ENCODE peak calls at places on chromosomes 4 and X, in seven cellular contexts. X, O, C, R, V, D and J are unnamed samples.

GRCh38 chrX:139290310-139290709 is 240.2 kb upstream of the F9 start:
- DNase-seq in X (no peak), O (no peak), C (no peak), R (peak), V (no peak), D (no peak), J (no peak)

GRCh38 chr4:174314770-174315169 is 31.1 kb downstream of the CEP44 start:
- DNase-seq in X (peak), O (no peak), C (no peak), R (peak), V (peak), D (peak), J (no peak)

GRCh38 chr4:113436360-113436759 is 325.2 kb downstream of the CAMK2D start:
- DNase-seq in X (peak), O (no peak), C (no peak), R (peak), V (peak), D (no peak), J (no peak)

GRCh38 chr4:15925830-15926229 is 12.7 kb downstream of the FGFBP1 start:
- DNase-seq in X (no peak), O (no peak), C (no peak), R (no peak), V (no peak), D (no peak), J (no peak)

GRCh38 chr4:8765631-8766590 is 105.7 kb downstream of the HMX1 start:
- DNase-seq in X (no peak), O (no peak), C (no peak), R (no peak), V (no peak), D (peak), J (no peak)

GRCh38 chr4:16169491-16169890 is 56.8 kb downstream of the TAPT1 start:
- DNase-seq in X (no peak), O (no peak), C (no peak), R (no peak), V (no peak), D (no peak), J (no peak)

GRCh38 chrX:50618788-50619558 is 148.3 kb upstream of the DGKK start:
- DNase-seq in X (no peak), O (no peak), C (no peak), R (peak), V (no peak), D (no peak), J (no peak)

GRCh38 chrX:154010330-154011087 is 9.2 kb downstream of the IRAK1 start:
- DNase-seq in X (no peak), O (no peak), C (no peak), R (no peak), V (no peak), D (no peak), J (no peak)

GRCh38 chr4:94165256-94165655 is 42.4 kb upstream of the SMARCAD1 start:
- DNase-seq in X (no peak), O (no peak), C (no peak), R (no peak), V (no peak), D (peak), J (no peak)

GRCh38 chrX:70455366-70456202 is 10.9 kb downstream of the DLG3 start:
- DNase-seq in X (no peak), O (no peak), C (no peak), R (no peak), V (no peak), D (peak), J (no peak)

GRCh38 chrX:30913556-30913955 is 24.5 kb upstream of the TAB3 start:
- DNase-seq in X (no peak), O (no peak), C (no peak), R (no peak), V (no peak), D (no peak), J (no peak)

GRCh38 chr4:7074423-7074822 is 6.6 kb upstream of the GRPEL1 start:
- DNase-seq in X (no peak), O (no peak), C (no peak), R (peak), V (no peak), D (no peak), J (no peak)

GRCh38 chr4:7649741-7650531 is 215.2 kb upstream of the PSAPL1 start:
- DNase-seq in X (peak), O (no peak), C (peak), R (peak), V (peak), D (no peak), J (peak)

GRCh38 chr4:167469436-167469835 is 235.1 kb upstream of the SPOCK3 start:
- DNase-seq in X (no peak), O (no peak), C (no peak), R (no peak), V (no peak), D (no peak), J (no peak)

GRCh38 chr4:48047421-48047844 is 30.9 kb downstream of the NIPAL1 start:
- DNase-seq in X (no peak), O (no peak), C (no peak), R (no peak), V (no peak), D (no peak), J (peak)

GRCh38 chr4:156829194-156829593 is 142.4 kb downstream of the PDGFC start:
- DNase-seq in X (no peak), O (no peak), C (no peak), R (peak), V (peak), D (no peak), J (no peak)

GRCh38 chr4:186240848-186241491 is 13.7 kb downstream of the KLKB1 start:
- DNase-seq in X (no peak), O (no peak), C (no peak), R (no peak), V (no peak), D (no peak), J (no peak)

GRCh38 chr4:80182237-80182866 is 15.0 kb upstream of the PRDM8 start:
- DNase-seq in X (no peak), O (no peak), C (no peak), R (no peak), V (no peak), D (no peak), J (no peak)

GRCh38 chrX:151183912-151184565 is 7.7 kb downstream of the GPR50 start:
- DNase-seq in X (no peak), O (no peak), C (no peak), R (no peak), V (no peak), D (peak), J (no peak)

GRCh38 chr4:40403079-40403478 is 67.9 kb downstream of the CHRNA9 start:
- DNase-seq in X (no peak), O (no peak), C (no peak), R (no peak), V (no peak), D (no peak), J (no peak)

GRCh38 chr4:42420120-42420519 is 22.8 kb downstream of the SHISA3 start:
- DNase-seq in X (peak), O (no peak), C (no peak), R (no peak), V (peak), D (no peak), J (no peak)

GRCh38 chr4:143514432-143514831 is 930 bp downstream of the SMARCA5 start:
- DNase-seq in X (peak), O (no peak), C (no peak), R (peak), V (peak), D (peak), J (no peak)

GRCh38 chr4:26836539-26836938 is 24.1 kb upstream of the STIM2 start:
- DNase-seq in X (no peak), O (no peak), C (no peak), R (no peak), V (no peak), D (peak), J (no peak)

GRCh38 chrX:22314211-22314610 is 41.5 kb downstream of the CBLL2 start:
- DNase-seq in X (no peak), O (no peak), C (no peak), R (peak), V (no peak), D (no peak), J (no peak)

GRCh38 chr4:185421366-185422124 is 4.2 kb downstream of the UFSP2 start:
- DNase-seq in X (peak), O (no peak), C (peak), R (no peak), V (peak), D (no peak), J (no peak)

GRCh38 chrX:38275615-38276014 is 51.7 kb downstream of the RPGR start:
- DNase-seq in X (peak), O (no peak), C (peak), R (peak), V (peak), D (no peak), J (no peak)

GRCh38 chr4:39357002-39357401 is 9.2 kb downstream of the RFC1 start:
- DNase-seq in X (no peak), O (no peak), C (no peak), R (no peak), V (no peak), D (no peak), J (no peak)

GRCh38 chr4:53653484-53654053 is 62.3 kb upstream of the LNX1 start:
- DNase-seq in X (peak), O (no peak), C (no peak), R (peak), V (peak), D (no peak), J (no peak)

GRCh38 chr4:148445903-148446261 is 3.7 kb upstream of the NR3C2 start:
- DNase-seq in X (no peak), O (no peak), C (no peak), R (no peak), V (no peak), D (peak), J (no peak)

GRCh38 chr4:68175562-68176155 is 46.0 kb upstream of the TMPRSS11F start:
- DNase-seq in X (peak), O (no peak), C (peak), R (peak), V (peak), D (peak), J (no peak)

DNA sequence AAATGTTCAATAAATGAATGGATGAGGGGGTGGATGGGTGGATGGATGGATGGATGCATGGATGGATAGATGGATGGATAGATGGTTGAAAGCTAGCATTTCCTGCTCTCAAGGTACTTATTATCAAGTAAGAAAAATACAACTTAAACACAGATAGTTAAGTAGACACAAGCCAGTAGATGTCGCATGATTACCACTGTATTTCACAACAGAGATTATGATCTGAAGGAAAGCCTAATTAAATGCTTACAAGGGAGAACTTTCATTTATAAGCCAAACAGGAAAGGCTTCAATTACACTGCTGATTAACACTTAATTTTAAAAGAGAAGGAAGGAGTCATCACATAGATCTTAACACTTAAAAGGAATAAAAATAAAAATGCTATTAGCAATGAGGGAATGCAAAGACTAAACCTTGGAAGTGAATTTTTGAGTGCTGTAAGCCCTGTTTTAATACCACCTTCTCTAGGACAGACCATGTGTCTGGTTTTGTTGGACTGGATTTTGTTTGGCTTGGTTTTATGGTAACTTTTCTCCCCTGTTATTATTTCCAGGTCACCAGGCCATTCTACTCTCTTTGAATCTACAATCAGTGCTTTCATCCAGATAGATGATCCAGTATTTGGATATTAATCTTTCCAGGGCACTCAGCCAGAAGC is 75.4 kb upstream of the SLC39A8 start:
- DNase-seq in X (no peak), O (no peak), C (no peak), R (peak), V (peak), D (no peak), J (no peak)
- TF ChIP-seq CTCF in X (no peak), O (no peak), C (peak), R (peak), V (peak), D (no peak), J (no peak)

DNA sequence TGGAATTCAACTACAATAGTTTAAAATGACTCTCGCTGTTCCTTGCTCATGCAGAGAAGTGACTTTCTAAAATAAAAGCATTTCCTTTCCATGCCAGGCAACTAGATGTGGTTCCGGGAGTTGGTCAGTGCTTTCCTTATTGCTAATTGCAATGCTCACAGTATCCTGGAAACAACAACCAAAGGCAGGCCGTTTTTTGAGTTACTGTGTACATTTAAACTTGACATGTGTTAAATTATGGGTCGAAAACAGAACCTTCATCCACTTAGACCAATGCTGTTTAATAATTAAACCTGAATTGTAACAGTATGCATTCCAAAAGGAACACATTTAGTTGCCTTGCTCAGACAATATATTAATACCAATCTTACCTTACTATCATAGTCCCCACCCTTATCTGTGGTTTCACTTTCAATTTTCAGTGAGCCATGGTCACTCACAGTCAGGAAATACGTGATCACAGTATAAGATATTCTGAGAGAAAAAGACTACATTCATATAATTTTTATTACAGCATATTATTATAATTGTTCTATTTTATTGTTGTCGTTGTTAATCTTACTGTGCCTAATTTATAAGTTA is 102.6 kb downstream of the HS6ST2 start:
- DNase-seq in X (no peak), O (no peak), C (no peak), R (no peak), V (no peak), D (no peak), J (no peak)
- TF ChIP-seq CTCF in X (no peak), O (no peak), C (no peak), R (no peak), V (no peak), D (no peak), J (no peak)

GRCh38 chrX:23904096-23904495 is 3.6 kb downstream of the APOO start:
- DNase-seq in X (peak), O (no peak), C (no peak), R (peak), V (peak), D (peak), J (no peak)

GRCh38 chrX:23908219-23909003 is 605 bp downstream of the CXorf58 start:
- DNase-seq in X (no peak), O (no peak), C (no peak), R (no peak), V (no peak), D (peak), J (no peak)

GRCh38 chrX:23911436-23911835 is 3.6 kb downstream of the CXorf58 start:
- DNase-seq in X (no peak), O (no peak), C (no peak), R (no peak), V (no peak), D (no peak), J (no peak)

GRCh38 chrX:23907106-23907495 is 637 bp downstream of the APOO start:
- DNase-seq in X (no peak), O (no peak), C (no peak), R (no peak), V (no peak), D (no peak), J (no peak)

DNA sequence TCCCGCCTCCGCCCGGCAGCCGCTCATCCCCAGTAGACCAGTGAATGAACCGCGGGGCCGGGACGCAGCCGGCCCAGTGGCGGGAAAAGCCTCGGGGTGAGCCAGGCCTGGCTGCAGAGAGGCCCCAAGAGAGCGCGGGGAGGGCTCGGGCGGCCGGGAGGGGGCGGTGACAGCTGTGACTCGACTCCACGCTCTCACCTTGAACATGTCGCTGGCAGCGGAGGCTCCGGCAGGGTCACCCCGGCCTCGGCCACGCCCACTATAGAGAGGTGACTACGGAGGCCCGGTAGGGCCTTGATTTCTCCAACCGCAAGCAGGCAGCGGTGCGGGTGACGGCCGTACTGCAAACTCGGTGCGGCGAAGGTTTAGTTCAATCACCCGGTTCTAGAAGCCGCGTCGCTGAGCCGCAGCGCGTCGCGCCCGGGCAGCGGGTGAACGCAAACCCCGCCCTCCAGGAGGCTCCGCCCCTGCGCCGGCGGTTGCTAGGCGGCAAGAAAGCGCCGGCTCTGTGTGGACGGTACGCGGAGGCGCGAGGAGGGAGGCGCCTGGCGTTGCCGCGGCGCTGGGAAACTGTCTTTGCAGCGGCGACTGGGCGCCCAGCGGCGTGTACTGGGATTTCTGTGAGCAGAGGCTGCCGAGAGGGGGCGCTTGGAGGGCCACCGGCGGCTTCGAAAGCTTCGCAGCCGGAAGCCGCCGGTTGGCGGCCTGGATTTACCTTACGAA is at the start of the genes APOO and CXorf58:
- DNase-seq in X (peak), O (peak), C (no peak), R (peak), V (peak), D (peak), J (peak)
- TF ChIP-seq CTCF in X (peak), O (peak), C (peak), R (peak), V (peak), D (peak), J (peak)

GRCh38 chrX:148991502-148991901 is 491.1 kb downstream of the AFF2 start:
- DNase-seq in X (no peak), O (no peak), C (no peak), R (no peak), V (no peak), D (no peak), J (no peak)

DNA sequence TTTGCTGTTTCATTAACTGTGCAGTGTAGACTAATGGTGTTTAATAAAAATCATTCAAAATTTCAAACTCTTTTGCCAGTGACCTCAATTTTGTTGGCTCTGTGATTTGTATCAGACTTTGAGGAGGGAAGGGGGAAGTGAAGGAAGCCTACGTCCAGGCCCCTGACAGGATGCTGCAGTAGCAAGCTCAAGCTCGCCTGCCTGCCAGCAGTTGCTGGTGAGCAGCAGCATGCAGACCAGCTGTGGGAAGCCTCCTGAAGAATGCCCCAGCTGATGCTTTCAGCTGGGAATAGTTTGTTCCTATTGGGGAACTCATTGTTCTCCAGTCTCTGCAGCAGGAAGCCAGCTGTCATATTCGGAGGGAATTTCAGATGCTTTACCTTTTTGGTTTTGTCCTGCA is 495.2 kb downstream of the AFF2 start:
- DNase-seq in X (no peak), O (no peak), C (no peak), R (no peak), V (no peak), D (no peak), J (no peak)
- TF ChIP-seq CTCF in X (no peak), O (no peak), C (no peak), R (no peak), V (no peak), D (no peak), J (no peak)

DNA sequence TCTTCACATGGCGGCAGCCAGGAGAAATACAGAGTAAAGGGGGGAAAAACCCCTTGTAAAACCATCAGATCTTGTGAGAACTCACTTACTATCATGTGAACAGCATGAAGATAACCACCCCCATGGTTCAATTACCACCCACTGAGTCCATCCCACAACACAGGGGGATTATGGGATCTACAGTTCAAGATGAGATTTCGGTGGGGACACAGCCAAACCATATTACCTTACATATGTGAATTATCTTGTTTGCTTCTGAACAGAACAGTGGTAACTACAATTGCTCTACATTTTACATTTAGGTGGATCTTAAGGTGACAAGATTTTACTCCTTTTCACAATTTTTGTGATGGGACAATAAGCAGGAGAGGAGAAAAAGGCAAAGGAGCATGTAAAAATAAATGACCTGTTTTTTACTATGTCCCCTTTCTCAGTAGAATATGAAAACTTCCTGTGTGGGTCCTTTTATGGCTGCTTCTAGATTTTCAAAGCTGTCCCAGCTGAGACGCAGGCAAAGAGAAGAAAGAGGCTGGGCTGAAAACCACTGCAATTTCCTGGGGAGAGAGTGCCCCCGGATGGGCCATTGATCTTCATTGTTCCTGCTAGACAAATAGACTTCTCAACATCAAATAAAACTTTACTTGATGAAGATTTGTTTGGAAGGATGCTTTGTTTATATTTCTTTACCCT is 45.9 kb upstream of the PGM2 start:
- DNase-seq in X (peak), O (no peak), C (no peak), R (no peak), V (no peak), D (no peak), J (peak)
- TF ChIP-seq CTCF in X (peak), O (no peak), C (no peak), R (peak), V (no peak), D (no peak), J (peak)

GRCh38 chr4:44578954-44579353 is 72.5 kb downstream of the YIPF7 start:
- DNase-seq in X (no peak), O (no peak), C (no peak), R (no peak), V (no peak), D (no peak), J (no peak)

GRCh38 chr4:44580231-44580630 is 71.2 kb downstream of the YIPF7 start:
- DNase-seq in X (no peak), O (no peak), C (no peak), R (no peak), V (no peak), D (no peak), J (no peak)

GRCh38 chr4:44583393-44583792 is 68.0 kb downstream of the YIPF7 start:
- DNase-seq in X (no peak), O (no peak), C (no peak), R (peak), V (no peak), D (peak), J (no peak)
- TF ChIP-seq CTCF in X (no peak), O (no peak), C (no peak), R (peak), V (no peak), D (peak), J (no peak)

GRCh38 chrX:47831788-47832187 is 4.9 kb upstream of the ZNF81 start:
- DNase-seq in X (no peak), O (no peak), C (no peak), R (peak), V (peak), D (peak), J (peak)
- TF ChIP-seq CTCF in X (peak), O (peak), C (peak), R (peak), V (peak), D (peak), J (peak)

GRCh38 chrX:20670611-20671010 is 403.9 kb upstream of the RPS6KA3 start:
- DNase-seq in X (no peak), O (no peak), C (no peak), R (no peak), V (no peak), D (no peak), J (no peak)
- TF ChIP-seq CTCF in X (no peak), O (no peak), C (no peak), R (no peak), V (no peak), D (no peak), J (no peak)